ENCODE peak calls at places on chromosomes 5 and 9, in four cellular contexts. S is BJ, J is DND-41, Y is SK-N-SH. R is an unnamed sample.

GRCh38 chr5:190366-191035 is 794 bp upstream of the LRRC14B start:
- DNase-seq in Y (no peak), J (no peak), S (no peak), R (no peak)

GRCh38 chr9:130990362-130991226 is 18.4 kb upstream of the LAMC3 start:
- DNase-seq in Y (no peak), S (no peak), J (no peak), R (no peak)

GRCh38 chr5:2008851-2009629 is 126.3 kb upstream of the IRX4 start:
- DNase-seq in S (no peak), Y (no peak), J (peak), R (peak)

GRCh38 chr9:125522328-125522725 is 184.7 kb downstream of the MAPKAP1 start:
- DNase-seq in S (no peak), Y (no peak), J (no peak), R (no peak)

GRCh38 chr9:105994970-105995369 is 300.6 kb downstream of the TMEM38B start:
- DNase-seq in S (no peak), J (no peak), Y (no peak), R (no peak)

GRCh38 chr9:95049761-95050160 is 267.7 kb downstream of the FANCC start:
- DNase-seq in S (no peak), J (no peak), Y (no peak), R (no peak)

GRCh38 chr5:108588323-108588722 is 159.4 kb upstream of the FER start:
- DNase-seq in S (no peak), Y (no peak), J (no peak), R (no peak)

GRCh38 chr5:174413520-174414314 is 310.7 kb upstream of the MSX2 start:
- DNase-seq in J (no peak), Y (no peak), S (peak), R (no peak)

GRCh38 chr5:88886756-88887741 is 4.1 kb upstream of the MEF2C start:
- DNase-seq in Y (no peak), J (no peak), S (no peak), R (no peak)

GRCh38 chr9:127344373-127344995 is 52.5 kb upstream of the SLC2A8 start:
- DNase-seq in S (no peak), Y (no peak), J (no peak), R (no peak)

DNA sequence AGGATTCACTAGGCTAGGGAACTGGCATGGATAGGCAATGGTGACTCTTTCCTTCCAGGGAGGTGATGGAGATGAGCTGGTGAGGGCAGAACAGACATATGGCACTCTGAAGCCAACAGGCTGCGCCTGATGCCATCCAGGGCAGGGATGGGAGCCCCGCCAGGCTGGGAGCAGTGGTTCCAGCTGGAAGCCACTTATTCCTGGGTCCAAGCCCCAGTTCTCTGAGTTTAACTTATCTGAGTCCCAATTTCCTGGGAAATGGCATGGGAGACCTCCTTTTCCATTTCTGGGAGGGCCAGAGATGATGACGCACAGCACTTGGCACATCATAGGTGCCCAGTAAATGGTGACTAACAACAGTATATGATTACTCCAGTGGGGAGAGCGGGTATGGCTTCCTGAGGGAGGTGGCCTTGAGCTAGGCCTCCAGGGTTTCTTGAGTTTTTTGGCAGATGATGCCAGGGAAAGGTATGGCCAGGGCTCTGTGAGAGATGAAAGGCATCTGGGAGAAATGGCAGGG is 7.2 kb downstream of the PDGFRB start:
- DNase-seq in J (no peak), Y (no peak), S (no peak), R (no peak)
- H3K4me3 ChIP-seq in J (no peak), Y (no peak), S (no peak), R (no peak)

GRCh38 chr9:101705135-101705661 is 33.2 kb downstream of the GRIN3A start:
- DNase-seq in J (no peak), Y (no peak), S (no peak), R (no peak)
- H3K4me3 ChIP-seq in J (no peak), Y (no peak), S (no peak), R (peak)

DNA sequence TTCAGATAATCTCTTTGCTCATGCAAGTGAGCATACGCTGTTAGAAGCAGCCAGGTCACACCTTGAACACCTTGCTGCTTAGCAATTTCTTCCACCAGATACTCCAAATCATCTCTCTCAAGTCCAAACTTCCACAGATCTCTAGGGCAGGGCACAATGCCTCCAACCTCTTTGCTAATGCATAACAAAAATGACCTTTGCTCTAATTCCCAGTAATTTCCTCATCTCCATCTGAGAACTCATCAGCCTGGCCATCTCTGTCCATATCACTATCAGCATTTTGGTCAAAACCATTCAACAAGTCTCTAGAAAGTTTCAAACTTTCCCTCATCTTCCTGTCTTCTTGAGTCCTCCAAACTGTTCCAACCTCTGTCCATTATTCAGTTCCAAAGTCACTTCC is 139.3 kb upstream of the NR4A3 start:
- DNase-seq in S (no peak), Y (no peak), J (no peak), R (no peak)
- H3K4me3 ChIP-seq in S (no peak), Y (no peak), J (no peak), R (no peak)

DNA sequence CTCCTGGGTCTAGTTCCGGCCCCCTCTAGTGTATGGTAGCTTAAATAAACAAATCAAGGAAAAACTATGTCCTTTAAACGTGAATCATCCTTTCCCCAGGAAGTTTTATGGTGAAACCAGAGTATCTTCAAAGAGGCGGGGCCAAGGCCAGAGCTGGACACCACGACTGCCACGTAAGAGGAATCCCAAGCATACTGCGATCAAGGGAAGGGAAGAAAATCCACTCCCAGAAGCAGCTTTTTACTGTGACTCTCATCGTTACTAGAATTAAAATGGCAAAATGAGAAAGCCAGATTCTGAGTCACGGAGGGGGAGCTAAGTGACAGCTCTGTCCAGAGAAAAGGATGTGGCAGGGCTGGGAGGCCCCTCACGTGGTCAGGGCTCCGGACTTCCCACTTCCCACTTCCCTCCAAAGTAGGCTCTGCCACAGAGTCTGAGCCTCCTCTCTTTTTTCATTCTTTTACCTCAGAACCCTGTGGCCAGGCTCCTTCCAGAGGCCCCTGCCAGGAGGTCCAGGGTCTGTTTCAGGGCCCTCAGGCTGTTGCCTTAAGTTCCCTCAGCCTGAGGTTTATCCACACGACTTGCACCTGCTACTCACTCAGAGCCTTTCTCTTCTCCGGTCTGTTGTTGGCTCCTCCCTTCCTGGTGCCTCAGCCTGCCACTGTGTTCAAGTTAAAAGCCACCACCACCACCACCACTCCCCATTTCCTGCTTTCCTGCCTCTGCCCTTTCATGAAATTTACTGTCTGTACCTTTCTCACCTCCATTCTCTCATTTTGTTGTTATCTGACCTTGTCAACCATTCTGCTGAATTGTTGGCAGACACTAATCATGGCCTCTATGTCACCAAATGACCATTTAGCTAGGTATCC is 1.4 kb upstream of the GLRX start:
- DNase-seq in J (peak), S (peak), Y (no peak), R (peak)
- H3K4me3 ChIP-seq in J (peak), S (no peak), Y (no peak), R (peak)